ENCODE peak calls at places on chromosomes 11 and 22, in eight cellular contexts. G is caudate nucleus; X is neural progenitor cell; L is stimulated activated CD4-positive, alpha-beta T cell treated with anti-CD3 and anti-CD28 coated beads, Interleukin-2, amount 100 ng/mL, for 48 hours; A is EL; U is stimulated activated CD8-positive, alpha-beta memory T cell treated with anti-CD3 and anti-CD28 coated beads, Interleukin-4, amount 100 ng/mL, for 48 hours; Z is HFFc6; O is GM13977. W is an unnamed sample.

GRCh38 chr22:49583886-49584505 is 243.7 kb downstream of the BRD1 start:
- DNase-seq in U (no peak), G (no peak), A (no peak), O (no peak), Z (no peak), L (no peak), X (no peak), W (no peak)

GRCh38 chr11:83392556-83392955 is 106.4 kb upstream of the CCDC90B start:
- DNase-seq in O (no peak), G (no peak), L (no peak), A (no peak), U (no peak), Z (no peak), X (no peak), W (no peak)

GRCh38 chr11:47243454-47243853 is 5.2 kb downstream of the ACP2 start:
- DNase-seq in A (no peak), G (no peak), U (no peak), O (no peak), L (no peak), X (no peak), Z (no peak), W (no peak)

GRCh38 chr22:50191041-50191740 is 5.5 kb downstream of the TRABD start:
- DNase-seq in L (peak; percentile 52), U (peak; percentile 78), G (no peak), O (peak; percentile 86), A (no peak), X (no peak), Z (no peak), W (no peak)

GRCh38 chr11:6755303-6755952 is 16.3 kb downstream of the OR2AG2 start:
- DNase-seq in X (peak; percentile 67), L (peak; percentile 34), O (peak; percentile 27), Z (peak; percentile 30), A (peak; percentile 38), G (no peak), U (peak; percentile 57), W (peak; percentile 38)

GRCh38 chr11:46388619-46389449 is 2.7 kb downstream of the CHRM4 start:
- DNase-seq in O (peak; percentile 47), A (no peak), Z (no peak), X (peak; percentile 37), G (no peak), U (no peak), L (no peak), W (no peak)

GRCh38 chr22:27045103-27045940 is 387.9 kb downstream of the MIAT start:
- DNase-seq in L (no peak), O (no peak), G (no peak), A (peak; percentile 70), Z (peak; percentile 34), U (no peak), X (no peak), W (no peak)

GRCh38 chr22:25131198-25131887 is 68.3 kb upstream of the CRYBB3 start:
- DNase-seq in Z (no peak), X (no peak), O (no peak), L (no peak), G (no peak), U (no peak), A (no peak), W (no peak)

GRCh38 chr11:94738746-94739145 is 29.4 kb upstream of the AMOTL1 start:
- DNase-seq in O (no peak), Z (no peak), G (no peak), L (no peak), X (no peak), A (no peak), U (no peak), W (no peak)

GRCh38 chr22:27377901-27378300 is 423.7 kb downstream of the MN1 start:
- DNase-seq in Z (no peak), A (no peak), U (no peak), X (no peak), L (no peak), G (no peak), O (no peak), W (no peak)

GRCh38 chr11:120694706-120695105 is 183.2 kb downstream of the GRIK4 start:
- DNase-seq in G (no peak), X (no peak), U (no peak), O (no peak), Z (no peak), A (no peak), L (no peak), W (no peak)

GRCh38 chr11:114774599-114775365 is 96.5 kb downstream of the NXPE2 start:
- DNase-seq in G (peak; percentile 21), X (peak; percentile 88), Z (no peak), U (peak; percentile 46), L (peak; percentile 7), A (peak; percentile 21), O (peak; percentile 63), W (no peak)

GRCh38 chr11:12206529-12206928 is 96.1 kb downstream of the MICAL2 start:
- DNase-seq in U (no peak), G (no peak), L (no peak), A (peak; percentile 73), Z (no peak), O (no peak), X (no peak), W (no peak)

GRCh38 chr11:44811841-44812448 is 85.2 kb downstream of the TSPAN18 start:
- DNase-seq in X (no peak), L (no peak), A (no peak), G (no peak), Z (no peak), U (no peak), O (no peak), W (no peak)

GRCh38 chr22:44807915-44808690 is 55.7 kb downstream of the ARHGAP8 start:
- DNase-seq in A (no peak), G (no peak), Z (no peak), U (peak; percentile 34), X (peak; percentile 62), O (no peak), L (no peak), W (no peak)

GRCh38 chr22:18145676-18146388 is 4.1 kb upstream of the USP18 start:
- DNase-seq in A (no peak), U (no peak), L (no peak), X (no peak), G (no peak), O (no peak), Z (no peak), W (no peak)

GRCh38 chr11:59271811-59272327 is 59.1 kb upstream of the MPEG1 start:
- DNase-seq in U (no peak), L (no peak), Z (no peak), X (no peak), O (no peak), A (no peak), G (no peak), W (no peak)

GRCh38 chr22:24947881-24948280 is 1.4 kb upstream of the LHFPL7 start:
- DNase-seq in Z (no peak), X (no peak), G (no peak), U (no peak), A (no peak), L (no peak), O (no peak), W (no peak)

GRCh38 chr11:133104014-133104753 is 428.1 kb downstream of the OPCML start:
- DNase-seq in L (no peak), Z (no peak), X (no peak), G (no peak), U (no peak), O (no peak), A (no peak), W (no peak)

GRCh38 chr11:116510886-116511650 is 261.7 kb downstream of the BUD13 start:
- DNase-seq in G (no peak), X (peak; percentile 35), Z (no peak), L (no peak), U (no peak), A (no peak), O (no peak), W (no peak)

GRCh38 chr11:2166091-2166851 is 5.3 kb upstream of the INS start:
- DNase-seq in A (peak; percentile 25), L (peak; percentile 53), G (no peak), X (peak; percentile 67), Z (no peak), U (peak; percentile 73), O (peak; percentile 79), W (no peak)

GRCh38 chr11:116861539-116861938 is 24.1 kb upstream of the APOA1 start:
- DNase-seq in G (no peak), L (no peak), O (no peak), X (no peak), U (no peak), Z (peak; percentile 79), A (peak; percentile 74), W (no peak)

GRCh38 chr11:12224537-12224893 is 114.1 kb downstream of the MICAL2 start:
- DNase-seq in L (peak; percentile 80), A (peak; percentile 63), U (peak; percentile 95), O (peak; percentile 69), Z (no peak), X (no peak), G (no peak), W (peak; percentile 90)

GRCh38 chr11:88101881-88102594 is 73.2 kb downstream of the RAB38 start:
- DNase-seq in L (no peak), G (no peak), Z (no peak), U (no peak), X (no peak), O (no peak), A (no peak), W (no peak)

GRCh38 chr22:20076627-20077172 is 3.3 kb upstream of the DGCR8 start:
- DNase-seq in A (no peak), Z (no peak), L (no peak), X (no peak), O (no peak), U (no peak), G (no peak), W (no peak)

GRCh38 chr11:133900176-133901105 is 55.1 kb upstream of the SPATA19 start:
- DNase-seq in G (no peak), U (peak; percentile 14), A (no peak), X (no peak), Z (no peak), O (no peak), L (no peak), W (no peak)

GRCh38 chr11:94879006-94879405 is 94.3 kb downstream of the CWC15 start:
- DNase-seq in O (no peak), G (no peak), U (no peak), Z (no peak), X (no peak), A (no peak), L (no peak), W (no peak)

GRCh38 chr11:47731466-47731865 is 16.3 kb upstream of the AGBL2 start:
- DNase-seq in A (no peak), L (no peak), O (no peak), Z (no peak), G (no peak), U (no peak), X (peak; percentile 58), W (no peak)

GRCh38 chr11:134637091-134638015 is 225.3 kb upstream of the B3GAT1 start:
- DNase-seq in O (no peak), Z (no peak), X (no peak), L (no peak), A (no peak), G (no peak), U (no peak), W (peak; percentile 35)

GRCh38 chr22:32444068-32444467 is 20.2 kb downstream of the BPIFC start:
- DNase-seq in U (no peak), A (no peak), G (no peak), L (no peak), O (peak; percentile 31), Z (no peak), X (peak; percentile 45), W (peak; percentile 71)

GRCh38 chr22:48613566-48614200 is 1214.0 kb downstream of the BRD1 start:
- DNase-seq in X (no peak), G (no peak), L (no peak), A (no peak), Z (no peak), O (no peak), U (no peak), W (no peak)

GRCh38 chr11:69942333-69942820 is 123.2 kb upstream of the FGF3 start:
- DNase-seq in Z (no peak), U (no peak), A (no peak), O (no peak), G (no peak), L (no peak), X (no peak), W (no peak)

GRCh38 chr22:48942698-48943566 is 884.7 kb downstream of the BRD1 start:
- DNase-seq in U (peak; percentile 10), G (no peak), X (no peak), O (no peak), L (no peak), Z (no peak), A (no peak), W (no peak)

GRCh38 chr11:70183483-70184176 is 19.5 kb upstream of the FADD start:
- DNase-seq in G (no peak), A (no peak), O (no peak), L (no peak), Z (no peak), X (no peak), U (no peak), W (no peak)

W was measured in MM.1S.